ENCODE peak calls at places on chromosomes 13 and 19, in five cellular contexts. J is endothelial cell; Z is AG04450; L is stimulated activated CD8-positive, alpha-beta memory T cell treated with anti-CD3 and anti-CD28 coated beads, Interleukin-2, amount 100 ng/mL, for 1 hour; P is brain microvascular endothelial cell. N is an unnamed sample.

GRCh38 chr13:36346222-36347083 is at the start of gene SPART:
- DNase-seq in Z (peak; percentile 78), P (peak; percentile 90), L (peak; percentile 75), J (peak; percentile 89), N (peak; percentile 91)

GRCh38 chr19:19619849-19620210 is 1.3 kb upstream of the PBX4 start:
- DNase-seq in Z (no peak), J (no peak), L (no peak), P (no peak), N (no peak)

GRCh38 chr19:7916137-7916907 is 1.7 kb downstream of the TGFBR3L start:
- DNase-seq in J (no peak), P (no peak), L (no peak), Z (no peak), N (no peak)

GRCh38 chr13:25067054-25067453 is 28.9 kb upstream of the PABPC3 start:
- DNase-seq in Z (no peak), P (no peak), L (no peak), J (no peak), N (no peak)

GRCh38 chr19:14479985-14480694 is 5.0 kb upstream of the PTGER1 start:
- DNase-seq in L (peak; percentile 43), Z (no peak), J (peak; percentile 88), P (no peak), N (peak; percentile 88)

GRCh38 chr19:2974342-2974932 is 2.9 kb upstream of the TLE6 start:
- DNase-seq in L (no peak), J (no peak), P (peak; percentile 32), Z (no peak), N (no peak)

GRCh38 chr19:55251296-55252081 is 7.3 kb downstream of the PPP6R1 start:
- DNase-seq in L (no peak), J (no peak), Z (no peak), P (peak; percentile 14), N (no peak)

GRCh38 chr13:28611654-28612131 is 47.2 kb upstream of the POMP start:
- DNase-seq in L (no peak), P (peak; percentile 21), Z (no peak), J (no peak), N (no peak)

GRCh38 chr19:33199441-33200265 is 5.5 kb downstream of the LRP3 start:
- DNase-seq in Z (no peak), P (no peak), J (no peak), L (no peak), N (peak; percentile 10)

GRCh38 chr19:3981736-3982681 is 3.3 kb downstream of the EEF2 start:
- DNase-seq in P (no peak), J (no peak), Z (no peak), L (no peak), N (peak; percentile 8)

GRCh38 chr19:24098359-24098758 is 11.4 kb downstream of the ZNF254 start:
- DNase-seq in J (no peak), P (no peak), L (no peak), Z (no peak), N (no peak)

GRCh38 chr19:50569023-50569697 is 925 bp upstream of the LRRC4B start:
- DNase-seq in L (no peak), J (no peak), P (no peak), Z (no peak), N (no peak)

GRCh38 chr19:843836-844299 is 3.1 kb downstream of the PRTN3 start:
- DNase-seq in P (no peak), Z (no peak), L (no peak), J (no peak), N (no peak)

GRCh38 chr19:29843180-29844051 is 31.6 kb downstream of the CCNE1 start:
- DNase-seq in J (no peak), Z (no peak), P (peak; percentile 1), L (no peak), N (no peak)

GRCh38 chr19:16104722-16105121 is 7.0 kb upstream of the RAB8A start:
- DNase-seq in Z (no peak), P (no peak), L (no peak), J (no peak), N (no peak)

GRCh38 chr13:61954092-61954491 is 538.4 kb upstream of the PCDH20 start:
- DNase-seq in P (no peak), Z (no peak), J (no peak), L (no peak), N (peak; percentile 25)

GRCh38 chr19:55014714-55015113 is 23.4 kb downstream of the GP6 start:
- DNase-seq in P (no peak), Z (no peak), L (no peak), J (no peak), N (no peak)

GRCh38 chr19:18292460-18292809 is 11.0 kb upstream of the JUND start:
- DNase-seq in L (no peak), J (no peak), Z (no peak), P (no peak), N (no peak)

GRCh38 chr13:94479559-94480095 is at the start of gene DCT:
- DNase-seq in P (no peak), Z (no peak), J (no peak), L (no peak), N (peak; percentile 73)